ENCODE peak calls at places on chromosomes 7 and 10, in seven cellular contexts. J is ovary, H is lung, L is thoracic aorta, R is OCI-LY7, E is prostate gland, O is IMR-90. Q is an unnamed sample. For H3K4me1 and H3K36me3, the result is how much of the 10 kb centered on the place peaks cover.

GRCh38 chr7:17696422-17696821 is 243.9 kb downstream of the SNX13 start:
- DNase-seq in R (no peak), O (peak), E (peak), L (no peak), J (no peak), H (peak), Q (peak)

GRCh38 chr7:100162874-100163533 is 4.5 kb upstream of the TRAPPC14 start:
- DNase-seq in H (no peak), L (no peak), E (no peak), O (no peak), J (no peak), R (peak), Q (no peak)

GRCh38 chr10:17735166-17735941 is 16.6 kb upstream of the TMEM236 start:
- DNase-seq in O (no peak), E (no peak), R (no peak), L (peak), J (no peak), H (no peak), Q (peak)

GRCh38 chr7:17928055-17928454 is 12.2 kb downstream of the SNX13 start:
- DNase-seq in R (no peak), H (no peak), E (no peak), J (no peak), O (no peak), L (no peak), Q (no peak)

GRCh38 chr7:23603632-23604295 is 6.6 kb downstream of the CCDC126 start:
- DNase-seq in H (no peak), J (no peak), L (no peak), O (no peak), R (no peak), E (no peak), Q (no peak)

GRCh38 chr7:65832281-65832680 is 40.6 kb upstream of the VKORC1L1 start:
- DNase-seq in R (no peak), H (no peak), J (no peak), L (no peak), E (no peak), O (peak), Q (no peak)

GRCh38 chr7:9201928-9202327 is 768.5 kb downstream of the NXPH1 start:
- DNase-seq in J (no peak), H (no peak), E (no peak), O (no peak), R (no peak), L (no peak), Q (no peak)

GRCh38 chr10:69315610-69316312 is 37.5 kb downstream of the HK1 start:
- DNase-seq in E (no peak), H (no peak), R (no peak), O (peak), J (no peak), L (no peak), Q (no peak)

GRCh38 chr10:43045246-43045621 is 31.6 kb upstream of the RET start:
- DNase-seq in E (no peak), R (no peak), O (no peak), H (no peak), J (peak), L (no peak), Q (no peak)

DNA sequence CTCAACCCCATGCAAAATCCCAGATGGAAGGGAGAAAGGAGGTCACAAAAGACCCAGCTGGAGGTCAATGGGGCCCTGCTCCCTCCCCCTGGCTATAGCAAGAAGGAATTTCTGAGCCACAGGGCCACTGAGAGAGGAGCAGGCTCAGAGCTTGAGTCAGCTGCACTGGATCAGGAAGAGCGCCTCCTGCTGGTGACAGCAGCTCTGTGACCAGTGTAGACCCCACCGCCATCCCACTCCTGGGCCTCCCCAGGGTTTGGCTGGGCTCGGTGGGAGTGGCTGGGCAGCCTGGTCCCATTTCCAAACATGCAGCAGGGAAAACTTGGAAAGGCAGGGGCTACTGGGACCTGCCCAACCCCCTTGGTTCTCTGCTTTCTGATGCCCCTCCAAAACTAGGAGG is 31.5 kb upstream of the PRLHR start:
- DNase-seq in H (no peak), R (peak), J (no peak), E (no peak), O (no peak), L (no peak), Q (no peak)
- TF ChIP-seq CTCF in H (no peak), R (peak), J (no peak), E (no peak), O (no peak), L (no peak), Q (no peak)

DNA sequence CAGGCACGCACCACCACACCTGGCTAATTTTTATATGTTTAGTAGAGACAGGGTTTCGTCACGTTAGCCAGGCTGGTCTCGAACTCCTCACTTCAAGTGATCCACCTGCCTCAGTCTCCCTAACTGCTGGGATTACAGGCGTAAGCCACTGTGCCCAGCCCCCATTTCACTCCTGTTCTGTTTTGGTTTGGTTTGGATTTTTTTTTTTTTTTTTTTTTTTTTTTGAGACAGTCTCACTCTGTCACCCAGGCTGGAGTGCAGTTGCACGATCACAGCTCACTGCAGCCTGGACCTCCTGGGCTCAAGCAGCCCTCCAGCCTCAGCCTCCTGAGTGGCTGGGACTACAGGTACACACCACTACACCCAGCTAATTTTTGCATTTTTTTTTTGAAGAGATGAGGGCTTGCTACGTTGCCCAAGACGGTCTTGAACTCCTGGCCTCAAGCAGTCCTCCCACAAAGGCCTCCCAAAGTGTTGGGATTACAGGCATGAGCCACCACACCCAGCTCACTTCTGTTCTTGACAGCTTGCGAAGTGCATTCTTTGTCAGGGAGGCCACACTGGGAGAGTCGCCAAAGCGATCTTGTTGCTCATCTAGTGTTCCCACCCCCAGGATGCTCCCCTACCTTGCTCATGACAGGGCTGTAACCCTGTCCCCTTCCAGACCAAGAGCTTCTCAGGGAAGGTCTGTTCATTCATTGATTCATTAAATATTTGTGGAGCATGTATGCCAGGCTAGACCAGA is 229.1 kb downstream of the CUX1 start:
- DNase-seq in O (peak), J (no peak), L (no peak), R (no peak), H (no peak), E (no peak), Q (no peak)
- H3K4me1 ChIP-seq in O (under half), J (under half), L (under half), R (under half), H (under half), E (under half), Q (under half)

GRCh38 chr7:5596896-5597246 is 173.2 kb upstream of the TNRC18 start:
- DNase-seq in H (no peak), J (peak), R (no peak), O (no peak), E (no peak), L (no peak), Q (no peak)
- H3K36me3 ChIP-seq in H (under half), J (under half), R (under half), O (under half), E (under half), L (under half), Q (under half)

GRCh38 chr10:128498378-128498730 is 372.1 kb upstream of the MKI67 start:
- DNase-seq in H (no peak), O (no peak), L (no peak), R (no peak), J (no peak), E (no peak), Q (no peak)
- TF ChIP-seq CTCF in H (no peak), O (no peak), L (no peak), R (peak), J (no peak), E (no peak), Q (no peak)